ENCODE peak calls at places on chromosomes 3 and 15, in seven cellular contexts. One of them, this sample, is unnamed.
A peak's percentile ranks its signal among the peaks of the same experiment; 100 is the strongest.

GRCh38 chr3:24583004-24583403 is 88.4 kb upstream of the THRB start:
- DNase-seq in fibroblast of lung: no peak
- DNase-seq in AG08396: no peak
- DNase-seq in thoracic aorta: no peak
- DNase-seq in IMR-90: no peak
- DNase-seq in psoas muscle: no peak
- DNase-seq in neural crest cell: no peak
- DNase-seq in this sample: no peak

GRCh38 chr15:79994651-79995050 is 23.7 kb upstream of the BCL2A1 start:
- DNase-seq in neural crest cell: no peak
- DNase-seq in IMR-90: peak; percentile 59
- DNase-seq in fibroblast of lung: peak; percentile 68
- DNase-seq in psoas muscle: no peak
- DNase-seq in thoracic aorta: no peak
- DNase-seq in AG08396: no peak
- DNase-seq in this sample: no peak

GRCh38 chr3:56269755-56270154 is 198.5 kb downstream of the ERC2 start:
- DNase-seq in IMR-90: no peak
- DNase-seq in psoas muscle: no peak
- DNase-seq in AG08396: no peak
- DNase-seq in fibroblast of lung: peak; percentile 51
- DNase-seq in thoracic aorta: no peak
- DNase-seq in neural crest cell: no peak
- DNase-seq in this sample: no peak

GRCh38 chr15:60006203-60006782 is 2.2 kb downstream of the FOXB1 start:
- DNase-seq in fibroblast of lung: peak; percentile 6
- DNase-seq in IMR-90: peak; percentile 2
- DNase-seq in neural crest cell: no peak
- DNase-seq in thoracic aorta: no peak
- DNase-seq in AG08396: no peak
- DNase-seq in psoas muscle: no peak
- DNase-seq in this sample: no peak

GRCh38 chr3:81726735-81727134 is 34.7 kb downstream of the GBE1 start:
- DNase-seq in AG08396: no peak
- DNase-seq in fibroblast of lung: peak; percentile 79
- DNase-seq in thoracic aorta: no peak
- DNase-seq in psoas muscle: no peak
- DNase-seq in IMR-90: peak; percentile 71
- DNase-seq in neural crest cell: no peak
- DNase-seq in this sample: no peak

GRCh38 chr15:67076147-67076843 is 10.9 kb downstream of the SMAD3 start:
- DNase-seq in AG08396: peak; percentile 41
- DNase-seq in neural crest cell: no peak
- DNase-seq in IMR-90: peak; percentile 93
- DNase-seq in psoas muscle: peak; percentile 57
- DNase-seq in fibroblast of lung: peak; percentile 90
- DNase-seq in thoracic aorta: peak; percentile 74
- DNase-seq in this sample: no peak

GRCh38 chr15:43193710-43194109 is 8.5 kb downstream of the CCNDBP1 start:
- DNase-seq in fibroblast of lung: no peak
- DNase-seq in AG08396: no peak
- DNase-seq in neural crest cell: no peak
- DNase-seq in IMR-90: no peak
- DNase-seq in thoracic aorta: no peak
- DNase-seq in psoas muscle: no peak
- DNase-seq in this sample: no peak

GRCh38 chr3:134003066-134003465 is 26.7 kb downstream of the SLCO2A1 start:
- DNase-seq in IMR-90: no peak
- DNase-seq in psoas muscle: no peak
- DNase-seq in thoracic aorta: no peak
- DNase-seq in neural crest cell: no peak
- DNase-seq in fibroblast of lung: no peak
- DNase-seq in AG08396: no peak
- DNase-seq in this sample: no peak

GRCh38 chr3:176767385-176767784 is 429.9 kb downstream of the TBL1XR1 start:
- DNase-seq in IMR-90: peak; percentile 28
- DNase-seq in thoracic aorta: no peak
- DNase-seq in fibroblast of lung: peak; percentile 99
- DNase-seq in neural crest cell: no peak
- DNase-seq in AG08396: peak; percentile 11
- DNase-seq in psoas muscle: no peak
- DNase-seq in this sample: no peak

GRCh38 chr15:23411841-23412240 is 35.2 kb downstream of the GOLGA6L2 start:
- DNase-seq in neural crest cell: no peak
- DNase-seq in IMR-90: no peak
- DNase-seq in psoas muscle: no peak
- DNase-seq in fibroblast of lung: no peak
- DNase-seq in thoracic aorta: no peak
- DNase-seq in AG08396: no peak
- DNase-seq in this sample: no peak

GRCh38 chr3:129592362-129593150 is 13.9 kb downstream of the PLXND1 start:
- DNase-seq in IMR-90: no peak
- DNase-seq in thoracic aorta: no peak
- DNase-seq in psoas muscle: peak; percentile 90
- DNase-seq in AG08396: no peak
- DNase-seq in neural crest cell: peak; percentile 44
- DNase-seq in fibroblast of lung: no peak
- DNase-seq in this sample: peak; percentile 87

GRCh38 chr15:64146041-64146440 is 5.5 kb upstream of the SNX22 start:
- DNase-seq in psoas muscle: no peak
- DNase-seq in IMR-90: no peak
- DNase-seq in neural crest cell: no peak
- DNase-seq in fibroblast of lung: no peak
- DNase-seq in thoracic aorta: no peak
- DNase-seq in AG08396: no peak
- DNase-seq in this sample: no peak

This sample was measured in sciatic nerve.